ENCODE peak calls at places on chromosome 19, in eight cellular contexts. I, F, O, E, P, X, S and R are unnamed samples. For H3K4me1, the result is how much of the 10 kb centered on the place peaks cover.

GRCh38 chr19:33365676-33366075 is 7.8 kb upstream of the CEBPG start:
- DNase-seq in I (no peak), F (no peak), O (no peak), E (no peak), P (no peak), X (peak), S (no peak), R (no peak)

GRCh38 chr19:49840736-49841249 is 10.2 kb upstream of the PTOV1 start:
- DNase-seq in I (no peak), F (no peak), O (no peak), E (no peak), P (no peak), X (no peak), S (no peak), R (no peak)

GRCh38 chr19:29255912-29256311 is 43.0 kb upstream of the UQCRFS1 start:
- DNase-seq in I (no peak), F (no peak), O (no peak), E (no peak), P (no peak), X (no peak), S (no peak), R (no peak)

GRCh38 chr19:2962018-2962670 is 15.2 kb upstream of the TLE6 start:
- DNase-seq in I (no peak), F (peak), O (peak), E (peak), P (no peak), X (peak), S (peak), R (peak)

GRCh38 chr19:1394252-1395193 is 6.8 kb downstream of the GAMT start:
- DNase-seq in I (no peak), F (peak), O (no peak), E (peak), P (no peak), X (no peak), S (no peak), R (no peak)

GRCh38 chr19:11558881-11559828 is at the start of gene ELOF1:
- DNase-seq in I (peak), F (peak), O (peak), E (peak), P (peak), X (peak), S (peak), R (peak)

GRCh38 chr19:51123381-51124186 is 1.1 kb upstream of the SIGLEC9 start:
- DNase-seq in I (no peak), F (peak), O (no peak), E (peak), P (no peak), X (peak), S (no peak), R (no peak)

GRCh38 chr19:9039728-9040127 is 29.5 kb upstream of the MUC16 start:
- DNase-seq in I (no peak), F (no peak), O (no peak), E (no peak), P (no peak), X (no peak), S (no peak), R (no peak)

GRCh38 chr19:49921871-49922755 is 6.9 kb upstream of the ATF5 start:
- DNase-seq in I (no peak), F (no peak), O (no peak), E (no peak), P (no peak), X (no peak), S (no peak), R (no peak)

GRCh38 chr19:11375143-11375948 is 880 bp downstream of the SWSAP1 start:
- DNase-seq in I (peak), F (peak), O (peak), E (peak), P (peak), X (peak), S (no peak), R (no peak)

GRCh38 chr19:45090034-45090433 is 2.9 kb upstream of the PPP1R37 start:
- DNase-seq in I (no peak), F (no peak), O (peak), E (no peak), P (no peak), X (no peak), S (no peak), R (no peak)

GRCh38 chr19:45092747-45093678 is at the start of gene PPP1R37:
- DNase-seq in I (peak), F (peak), O (peak), E (peak), P (peak), X (peak), S (peak), R (peak)

GRCh38 chr19:45094158-45094557 is 1.2 kb downstream of the PPP1R37 start:
- DNase-seq in I (no peak), F (no peak), O (no peak), E (no peak), P (no peak), X (no peak), S (no peak), R (no peak)

GRCh38 chr19:45090598-45090997 is 2.4 kb upstream of the PPP1R37 start:
- DNase-seq in I (no peak), F (no peak), O (no peak), E (no peak), P (no peak), X (no peak), S (no peak), R (no peak)

GRCh38 chr19:45091031-45091918 is 1.7 kb upstream of the PPP1R37 start:
- DNase-seq in I (peak), F (peak), O (peak), E (peak), P (peak), X (peak), S (peak), R (peak)
- TF ChIP-seq POLR2A in I (peak), F (no peak), O (peak), E (no peak), P (no peak), X (peak), S (no peak), R (no peak)

DNA sequence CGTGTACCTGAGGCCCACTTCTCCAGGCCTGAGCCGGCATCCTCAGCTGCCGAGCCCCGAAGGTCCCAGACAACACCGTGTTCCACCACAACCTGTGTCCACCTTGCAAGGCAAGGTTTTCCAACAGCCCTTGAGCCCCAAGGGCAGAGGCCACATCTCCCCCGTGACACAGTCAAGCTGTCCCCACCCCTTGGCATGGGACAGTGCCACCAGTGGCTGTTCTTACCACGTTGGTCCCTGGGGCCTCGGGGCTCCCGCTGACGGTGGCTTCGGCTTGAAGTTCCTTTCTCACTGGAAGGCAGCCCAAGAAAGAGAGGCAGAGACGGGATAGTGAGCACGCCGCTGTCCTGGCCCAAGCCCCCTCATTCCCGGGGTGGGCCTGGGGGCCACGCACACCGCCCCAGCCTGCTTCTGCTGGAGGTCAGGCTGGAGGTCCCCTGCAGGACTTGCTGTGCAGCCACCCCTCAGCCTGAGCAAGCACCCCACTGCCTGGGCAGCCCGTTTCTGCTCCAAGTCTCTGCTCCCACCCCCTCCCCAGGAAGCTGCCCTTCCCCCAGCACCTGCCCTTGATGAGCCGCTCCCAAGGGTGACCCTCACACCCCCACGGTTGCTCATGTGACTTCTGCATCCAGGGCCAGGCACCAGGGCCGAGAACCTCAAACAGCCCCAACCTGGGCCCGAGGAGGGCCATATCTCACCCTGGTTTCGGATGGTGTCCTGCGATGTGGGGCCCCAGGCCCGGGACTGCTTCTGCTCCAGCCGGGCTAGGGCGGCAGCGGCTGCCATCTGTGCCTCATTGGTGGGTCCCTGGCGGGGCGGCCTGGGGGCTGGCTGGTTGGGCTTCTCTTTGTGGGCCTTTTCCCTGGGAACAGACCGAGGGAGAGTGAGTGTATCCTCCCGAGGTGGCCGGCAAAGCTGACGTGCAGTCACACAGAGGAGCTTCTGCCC is 4.1 kb downstream of the UBXN6 start:
- DNase-seq in I (no peak), F (no peak), O (no peak), E (no peak), P (no peak), X (no peak), S (no peak), R (no peak)
- H3K4me1 ChIP-seq in I (under half), F (under half), O (under half), E (half or more), P (under half), X (under half), S (under half), R (under half)

DNA sequence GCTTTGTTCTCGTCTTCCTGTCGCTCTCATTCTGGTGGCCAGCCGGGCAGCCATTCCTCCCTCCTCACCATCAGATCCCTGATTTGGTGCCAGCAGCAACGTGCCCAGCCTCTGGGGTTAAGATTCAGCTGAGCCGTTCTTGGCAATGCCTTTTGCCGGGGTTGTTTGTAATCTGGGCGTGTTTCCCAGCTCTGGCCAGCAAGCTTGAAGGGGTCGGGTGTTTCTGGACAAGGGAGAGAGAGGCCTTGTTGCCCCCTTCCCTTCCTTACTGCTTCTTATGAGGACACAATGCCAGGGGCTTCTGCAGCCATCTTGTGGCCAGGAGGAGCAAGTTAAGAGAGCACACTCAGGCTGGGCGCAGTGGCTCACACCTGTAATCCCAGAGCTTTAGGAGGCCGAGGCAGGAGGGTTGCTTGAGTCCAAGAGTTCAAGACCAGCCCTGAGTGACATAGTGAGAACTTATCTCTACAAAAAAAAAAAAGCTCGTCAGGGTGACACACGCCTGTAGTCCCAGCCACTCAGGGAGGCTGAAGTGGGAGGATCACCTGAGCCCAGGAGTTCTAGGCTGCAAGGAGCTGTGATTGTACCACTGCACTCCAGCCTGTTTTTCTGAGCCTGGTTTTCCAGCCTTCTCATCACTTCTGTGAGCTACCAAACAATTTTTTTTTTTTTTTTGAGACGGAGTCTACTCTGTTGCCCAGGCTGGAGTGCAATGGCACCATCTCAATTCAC is 10.7 kb upstream of the CRTC1 start:
- DNase-seq in I (no peak), F (no peak), O (no peak), E (peak), P (peak), X (no peak), S (no peak), R (no peak)
- TF ChIP-seq CTCF in I (no peak), F (peak), O (peak), E (no peak), P (peak), X (no peak), S (peak), R (no peak)

GRCh38 chr19:38845374-38846024 is 4.3 kb downstream of the HNRNPL start:
- DNase-seq in I (no peak), F (no peak), O (no peak), E (no peak), P (no peak), X (no peak), S (no peak), R (no peak)
- TF ChIP-seq POLR2A in I (no peak), F (no peak), O (no peak), E (no peak), P (no peak), X (no peak), S (no peak), R (no peak)

GRCh38 chr19:38671654-38672053 is 24.2 kb downstream of the ACTN4 start:
- DNase-seq in I (peak), F (no peak), O (no peak), E (no peak), P (no peak), X (no peak), S (no peak), R (no peak)

GRCh38 chr19:38674388-38675133 is 27.1 kb downstream of the ACTN4 start:
- DNase-seq in I (peak), F (no peak), O (no peak), E (no peak), P (no peak), X (no peak), S (no peak), R (no peak)

GRCh38 chr19:38670921-38671398 is 23.5 kb downstream of the ACTN4 start:
- DNase-seq in I (no peak), F (no peak), O (no peak), E (no peak), P (no peak), X (no peak), S (no peak), R (no peak)

GRCh38 chr19:38675611-38676010 is 28.2 kb downstream of the ACTN4 start:
- DNase-seq in I (no peak), F (no peak), O (no peak), E (no peak), P (no peak), X (no peak), S (no peak), R (no peak)

DNA sequence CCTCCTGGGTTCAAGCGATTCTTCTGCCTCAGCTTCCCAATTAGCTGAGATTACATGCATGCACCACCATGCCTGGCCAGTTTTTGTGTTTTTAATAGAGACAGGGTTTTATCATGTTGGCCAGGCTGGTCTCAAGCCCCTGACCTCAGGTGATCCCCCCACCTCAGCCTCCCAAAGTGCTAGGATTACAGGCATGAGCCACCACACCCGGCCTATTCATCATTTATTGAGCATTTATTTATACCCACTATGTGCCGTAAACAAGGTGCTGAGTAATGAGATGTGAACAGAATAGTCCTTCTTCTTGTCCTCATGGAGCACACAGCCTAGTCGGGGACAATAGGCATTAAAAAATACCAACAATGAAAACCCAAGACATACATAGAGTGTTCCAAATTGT is 25.6 kb downstream of the ACTN4 start:
- DNase-seq in I (no peak), F (no peak), O (no peak), E (no peak), P (no peak), X (no peak), S (no peak), R (no peak)
- H3K4me1 ChIP-seq in I (half or more), F (half or more), O (under half), E (half or more), P (under half), X (half or more), S (half or more), R (half or more)

DNA sequence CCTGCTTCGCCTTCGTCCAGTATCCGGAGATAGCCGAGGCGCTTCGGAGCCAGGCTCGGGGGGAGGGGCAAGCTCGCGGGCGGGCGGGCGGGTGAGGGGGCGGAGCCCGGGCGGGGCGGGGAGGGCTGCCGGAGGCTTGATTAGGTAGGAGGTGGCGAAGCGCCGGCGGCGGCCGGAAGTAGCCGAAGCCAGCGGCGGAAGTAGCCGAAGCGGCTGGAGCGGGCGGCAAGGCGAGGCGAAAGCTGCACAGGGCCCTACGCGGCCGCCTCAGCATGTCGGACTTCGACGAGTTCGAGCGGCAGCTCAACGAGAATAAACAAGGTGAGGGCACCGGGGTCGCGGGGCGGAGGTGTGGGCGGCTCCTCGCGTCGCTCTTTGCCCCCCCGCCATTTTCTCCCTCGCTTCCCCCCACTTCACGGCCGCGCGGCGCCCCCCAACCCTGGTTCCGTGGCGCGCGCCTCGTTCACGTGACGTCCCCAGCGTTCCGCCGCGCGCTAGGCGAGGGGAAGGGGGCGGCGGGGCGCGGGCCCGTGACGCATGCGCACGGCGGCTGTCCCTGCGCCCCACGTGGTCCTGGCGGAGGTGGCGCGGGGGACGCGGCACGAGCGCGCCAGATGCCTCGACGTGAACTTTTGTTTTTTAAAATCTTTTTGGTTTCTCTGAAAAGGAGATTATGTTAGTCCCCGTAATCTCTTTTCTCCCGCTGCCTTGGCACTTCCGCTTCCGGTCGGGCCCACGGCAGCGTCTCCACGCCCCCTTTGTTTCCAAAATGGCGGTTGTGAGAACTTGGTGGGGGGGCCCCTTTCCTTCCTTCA is at the start of gene U2AF2:
- DNase-seq in I (peak), F (peak), O (peak), E (peak), P (peak), X (peak), S (peak), R (peak)
- TF ChIP-seq CTCF in I (no peak), F (no peak), O (no peak), E (no peak), P (peak), X (no peak), S (no peak), R (no peak)

GRCh38 chr19:44683434-44684210 is 12.3 kb downstream of the CEACAM19 start:
- DNase-seq in I (no peak), F (peak), O (no peak), E (no peak), P (no peak), X (no peak), S (no peak), R (no peak)
- TF ChIP-seq POLR2A in I (no peak), F (no peak), O (no peak), E (no peak), P (no peak), X (no peak), S (no peak), R (no peak)

DNA sequence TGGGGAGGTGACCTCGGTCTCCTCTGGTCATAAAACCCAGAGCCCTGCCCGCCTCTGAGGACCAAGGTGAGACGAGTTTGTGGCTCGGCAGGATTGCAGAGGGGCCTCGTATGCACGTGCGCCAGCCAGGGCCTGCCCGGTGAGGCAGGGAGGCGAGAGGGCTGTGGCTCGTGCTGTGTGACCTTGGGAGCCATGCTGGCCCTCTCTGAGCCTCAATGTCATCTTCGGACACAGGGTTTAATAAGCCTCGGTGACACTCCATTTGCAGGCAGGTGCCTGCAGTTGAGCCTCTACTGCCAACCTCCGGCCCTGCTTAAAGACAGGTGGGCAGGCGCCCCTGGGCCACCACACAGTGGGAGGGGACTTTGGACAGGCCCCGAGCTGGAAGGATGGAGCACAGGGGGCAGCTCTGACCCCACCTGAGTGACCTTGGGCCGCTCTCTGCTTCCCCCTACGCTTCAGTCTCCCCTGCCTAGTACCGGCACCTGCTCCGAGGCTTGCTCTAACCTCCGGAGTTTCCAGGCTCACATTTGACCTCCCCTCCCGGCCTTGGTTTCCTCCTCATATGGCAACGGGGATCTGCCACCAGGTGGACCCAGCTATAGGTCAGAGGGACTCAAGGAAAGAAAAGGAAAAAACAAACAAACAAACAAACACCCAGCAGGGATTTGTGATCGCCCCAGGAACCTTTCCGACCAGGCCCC is 3.2 kb downstream of the ZBTB7A start:
- DNase-seq in I (no peak), F (no peak), O (no peak), E (no peak), P (no peak), X (peak), S (no peak), R (no peak)
- H3K4me1 ChIP-seq in I (half or more), F (half or more), O (under half), E (half or more), P (under half), X (half or more), S (half or more), R (half or more)

GRCh38 chr19:7383284-7383683 is 34.5 kb downstream of the ARHGEF18 start:
- DNase-seq in I (no peak), F (no peak), O (no peak), E (no peak), P (no peak), X (no peak), S (no peak), R (no peak)

GRCh38 chr19:7385062-7385461 is 36.3 kb downstream of the ARHGEF18 start:
- DNase-seq in I (no peak), F (no peak), O (no peak), E (no peak), P (no peak), X (no peak), S (no peak), R (no peak)

GRCh38 chr19:7386308-7386707 is 37.6 kb downstream of the ARHGEF18 start:
- DNase-seq in I (no peak), F (no peak), O (no peak), E (no peak), P (no peak), X (no peak), S (peak), R (no peak)

GRCh38 chr19:7381073-7381390 is 32.3 kb downstream of the ARHGEF18 start:
- DNase-seq in I (no peak), F (no peak), O (peak), E (no peak), P (no peak), X (no peak), S (no peak), R (no peak)

GRCh38 chr19:7382694-7383093 is 34.0 kb downstream of the ARHGEF18 start:
- DNase-seq in I (no peak), F (no peak), O (peak), E (no peak), P (no peak), X (no peak), S (no peak), R (no peak)
- TF ChIP-seq CTCF in I (no peak), F (no peak), O (peak), E (no peak), P (no peak), X (no peak), S (no peak), R (no peak)